ENCODE peak calls at places on chromosomes 3 and 15, in ten cellular contexts. H, B, W, T, L, M, K, V, Y and Q are unnamed samples.

GRCh38 chr3:179348325-179349013 is 960 bp downstream of the MFN1 start:
- DNase-seq in W (peak), V (no peak), B (no peak), M (no peak), K (no peak), T (no peak), L (peak), Y (no peak), H (no peak), Q (no peak)

GRCh38 chr3:99084825-99085224 is 183.3 kb upstream of the DCBLD2 start:
- DNase-seq in T (no peak), V (no peak), H (no peak), M (no peak), L (no peak), W (no peak), B (no peak), K (no peak), Y (no peak), Q (no peak)

GRCh38 chr3:127050733-127051132 is 67.8 kb downstream of the PLXNA1 start:
- DNase-seq in V (peak), B (no peak), L (no peak), T (no peak), K (no peak), M (no peak), H (no peak), Y (peak), W (peak), Q (no peak)

GRCh38 chr3:44983413-44984040 is 7.5 kb downstream of the EXOSC7 start:
- DNase-seq in M (peak), B (no peak), K (no peak), H (no peak), L (peak), Y (no peak), W (no peak), T (no peak), V (no peak), Q (peak)

GRCh38 chr3:4906107-4906621 is 73.1 kb upstream of the BHLHE40 start:
- DNase-seq in H (no peak), V (no peak), Y (peak), M (peak), T (no peak), L (no peak), B (no peak), K (no peak), W (peak), Q (no peak)

GRCh38 chr3:182500294-182500693 is 293.0 kb upstream of the ATP11B start:
- DNase-seq in W (peak), H (no peak), K (no peak), Y (no peak), L (no peak), V (no peak), M (no peak), B (no peak), T (no peak), Q (no peak)

GRCh38 chr15:52378746-52379394 is 83.3 kb upstream of the MYO5C start:
- DNase-seq in V (no peak), K (no peak), H (no peak), Y (no peak), B (no peak), W (no peak), T (no peak), L (no peak), M (no peak), Q (no peak)

GRCh38 chr15:70748281-70748747 is 15.0 kb downstream of the UACA start:
- DNase-seq in H (no peak), L (no peak), K (peak), M (no peak), V (no peak), B (no peak), T (no peak), Y (no peak), W (no peak), Q (peak)

GRCh38 chr15:99873451-99873850 is 140.2 kb upstream of the LYSMD4 start:
- DNase-seq in M (no peak), K (no peak), B (no peak), Y (no peak), W (no peak), H (no peak), V (no peak), T (no peak), L (no peak), Q (no peak)

GRCh38 chr15:80480171-80480811 is 76.1 kb downstream of the ARNT2 start:
- DNase-seq in H (no peak), B (no peak), L (no peak), K (no peak), V (no peak), M (no peak), Y (no peak), T (no peak), W (no peak), Q (peak)

GRCh38 chr15:55403531-55403930 is 4.6 kb downstream of the CCPG1 start:
- DNase-seq in K (no peak), M (no peak), W (no peak), V (no peak), L (peak), Y (no peak), H (no peak), T (no peak), B (no peak), Q (peak)